ENCODE peak calls at places on chromosomes 11 and 22, in seven cellular contexts. V, W, G, T, B, H and N are unnamed samples.

GRCh38 chr11:118176400-118177134 is at the start of gene SCN2B:
- DNase-seq in T (no peak), V (no peak), G (no peak), H (no peak), B (no peak), W (peak), N (no peak)

GRCh38 chr22:22073769-22074561 is 91.4 kb upstream of the TOP3B start:
- DNase-seq in B (no peak), G (no peak), T (no peak), H (no peak), V (no peak), W (no peak), N (no peak)

GRCh38 chr22:20526628-20527355 is 19.4 kb downstream of the MED15 start:
- DNase-seq in W (no peak), T (no peak), V (no peak), G (no peak), B (no peak), H (no peak), N (no peak)

GRCh38 chr11:4982678-4983077 is 12.0 kb upstream of the OR51L1 start:
- DNase-seq in B (no peak), G (no peak), W (no peak), V (no peak), H (no peak), T (no peak), N (no peak)

GRCh38 chr11:77141475-77141874 is 13.4 kb downstream of the MYO7A start:
- DNase-seq in G (no peak), H (no peak), W (no peak), V (no peak), T (no peak), B (no peak), N (no peak)

GRCh38 chr11:6544921-6545850 is 48.1 kb downstream of the DNHD1 start:
- DNase-seq in H (no peak), W (no peak), T (no peak), V (peak), B (no peak), G (no peak), N (no peak)

GRCh38 chr11:23856654-23857053 is 640.2 kb upstream of the LUZP2 start:
- DNase-seq in G (no peak), V (no peak), W (no peak), H (no peak), T (no peak), B (no peak), N (no peak)

GRCh38 chr22:32318361-32318760 is 39.3 kb upstream of the RFPL3 start:
- DNase-seq in W (no peak), B (no peak), G (no peak), H (no peak), T (no peak), V (no peak), N (no peak)

GRCh38 chr22:20807315-20807752 is 33.4 kb downstream of the SERPIND1 start:
- DNase-seq in T (no peak), B (peak), V (no peak), H (no peak), G (no peak), W (no peak), N (peak)

GRCh38 chr11:33655842-33656600 is 44.6 kb downstream of the C11orf91 start:
- DNase-seq in G (no peak), B (no peak), T (no peak), H (no peak), V (no peak), W (no peak), N (no peak)

GRCh38 chr22:28051787-28052356 is 132.8 kb upstream of the PITPNB start:
- DNase-seq in T (no peak), B (peak), V (no peak), W (peak), H (peak), G (no peak), N (peak)

GRCh38 chr11:46247090-46247489 is 30.4 kb upstream of the CREB3L1 start:
- DNase-seq in H (no peak), V (no peak), B (no peak), W (no peak), T (no peak), G (no peak), N (no peak)

GRCh38 chr22:23408321-23408720 is 171.8 kb downstream of the IGLL1 start:
- DNase-seq in V (no peak), W (no peak), H (no peak), B (no peak), G (no peak), T (no peak), N (no peak)

GRCh38 chr22:44550666-44551491 is 52.8 kb upstream of the RTL6 start:
- DNase-seq in G (no peak), T (no peak), W (no peak), B (no peak), H (peak), V (no peak), N (no peak)

GRCh38 chr11:118287006-118287405 is 17.5 kb upstream of the CD3E start:
- DNase-seq in B (no peak), W (no peak), V (no peak), T (no peak), G (no peak), H (no peak), N (no peak)

GRCh38 chr11:35142481-35143207 is 3.7 kb downstream of the CD44 start:
- DNase-seq in B (no peak), W (peak), T (no peak), H (no peak), G (no peak), V (no peak), N (no peak)

GRCh38 chr11:66008468-66009101 is 3.2 kb upstream of the CST6 start:
- DNase-seq in V (no peak), T (no peak), B (no peak), G (no peak), W (no peak), H (no peak), N (no peak)

GRCh38 chr11:37409124-37409523 is 811.1 kb upstream of the RAG2 start:
- DNase-seq in V (no peak), B (no peak), G (no peak), T (no peak), H (no peak), W (no peak), N (no peak)

GRCh38 chr22:44311855-44312170 is 938 bp downstream of the SHISAL1 start:
- DNase-seq in W (no peak), H (no peak), G (no peak), T (no peak), B (no peak), V (no peak), N (no peak)

GRCh38 chr11:88552377-88553029 is 215.0 kb upstream of the CTSC start:
- DNase-seq in H (no peak), B (peak), T (peak), G (no peak), V (peak), W (peak), N (peak)

GRCh38 chr22:21857501-21857914 is 9.9 kb downstream of the MAPK1 start:
- DNase-seq in T (no peak), B (no peak), H (no peak), V (no peak), G (no peak), W (no peak), N (no peak)

GRCh38 chr11:64305075-64305690 is at the start of gene ESRRA:
- DNase-seq in H (peak), G (peak), T (peak), W (peak), V (peak), B (peak), N (peak)

GRCh38 chr11:64305691-64306562 is 603 bp downstream of the ESRRA start:
- DNase-seq in V (peak), T (no peak), G (no peak), B (peak), H (peak), W (peak), N (peak)

GRCh38 chr11:64303109-64304031 is 2.0 kb upstream of the ESRRA start:
- DNase-seq in V (no peak), T (no peak), G (no peak), H (no peak), B (no peak), W (no peak), N (no peak)

GRCh38 chr11:64304032-64304315 is 1.4 kb upstream of the ESRRA start:
- DNase-seq in G (no peak), T (no peak), W (no peak), B (no peak), V (no peak), H (no peak), N (no peak)

GRCh38 chr11:64304316-64305072 is 830 bp upstream of the ESRRA start:
- DNase-seq in H (peak), T (peak), G (peak), B (peak), V (peak), W (peak), N (peak)
- TF ChIP-seq POLR2AphosphoS5 in H (peak), T (peak), G (no peak), B (peak), V (peak), W (peak), N (peak)

DNA sequence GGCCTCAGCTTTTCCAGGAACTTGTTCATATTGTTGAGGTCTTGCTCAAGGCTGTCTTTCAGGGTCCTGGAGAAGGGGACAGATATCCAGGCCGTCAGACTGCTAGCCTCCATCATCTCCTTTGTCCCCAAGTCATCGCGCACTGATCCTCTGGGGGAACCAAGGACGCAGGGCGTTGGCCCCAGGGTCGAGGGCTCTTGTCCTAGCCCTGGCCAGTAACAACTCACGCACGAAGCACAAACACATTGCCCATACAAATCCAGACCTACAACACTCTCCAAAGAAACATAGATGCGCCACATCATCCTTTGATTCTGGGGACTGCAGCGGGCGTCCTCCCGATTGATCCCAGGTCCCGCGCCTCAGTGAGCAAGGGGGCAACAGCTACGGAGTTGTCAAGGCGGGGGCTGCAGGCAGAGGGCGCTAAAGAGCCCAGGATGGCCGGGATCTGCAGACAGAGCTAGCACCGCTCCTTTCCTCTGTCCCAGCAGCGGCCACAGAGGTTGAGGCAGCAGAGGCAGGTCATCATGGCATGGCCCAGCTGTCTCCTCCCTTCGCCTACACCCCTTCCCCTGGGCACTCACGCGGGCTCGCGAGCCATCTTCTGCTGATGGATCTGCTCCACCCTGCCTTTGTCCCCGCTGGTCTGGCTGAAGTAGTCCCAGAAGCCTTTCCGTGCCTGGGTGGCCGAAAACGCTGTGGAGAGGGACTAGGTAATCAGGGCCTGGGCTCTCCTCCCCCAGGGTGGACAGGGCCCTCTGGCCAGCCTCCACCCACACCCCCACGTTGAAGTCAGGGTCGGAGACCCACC is 472 bp downstream of the APOA5 start:
- DNase-seq in H (peak), W (peak), B (peak), G (peak), T (peak), V (peak), N (peak)
- TF ChIP-seq POLR2AphosphoS5 in H (peak), W (peak), B (no peak), G (no peak), T (no peak), V (peak), N (no peak)

DNA sequence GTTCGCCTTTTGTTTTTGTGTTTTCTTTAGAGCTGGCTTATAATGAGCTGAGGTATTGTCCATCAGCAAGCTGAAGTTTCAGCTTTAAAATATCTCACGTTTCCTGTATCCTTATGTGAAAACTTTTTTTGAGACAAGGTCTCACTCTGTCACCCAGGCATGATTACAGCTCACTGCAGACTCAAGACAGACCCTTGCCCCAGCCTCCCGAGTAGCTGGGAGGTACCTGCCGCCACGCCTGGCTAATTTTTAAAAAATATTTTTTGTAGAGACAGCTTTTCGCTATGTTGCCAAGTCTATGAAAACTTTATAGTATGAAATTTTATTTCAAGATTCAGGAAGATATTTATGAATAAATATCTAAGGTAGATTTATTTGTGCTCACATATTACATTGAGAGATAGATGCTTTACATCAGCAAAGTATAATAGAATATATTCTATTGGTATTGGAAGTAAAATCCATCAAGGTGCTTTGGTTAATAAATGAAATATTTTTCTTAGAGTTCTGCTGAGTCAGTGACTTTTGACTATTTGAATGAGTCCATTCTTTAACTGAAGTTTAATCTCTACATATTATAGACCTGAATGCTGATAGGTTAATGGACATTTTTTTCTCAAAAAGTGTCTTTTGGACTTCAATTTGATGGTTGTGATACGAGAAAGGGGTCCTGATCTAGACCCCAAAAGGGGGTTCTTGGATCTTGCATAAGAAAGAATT is 10.2 kb downstream of the KREMEN1 start:
- DNase-seq in B (no peak), T (no peak), H (no peak), W (no peak), G (no peak), V (no peak), N (no peak)
- TF ChIP-seq POLR2AphosphoS5 in B (no peak), T (no peak), H (no peak), W (no peak), G (no peak), V (no peak), N (no peak)

GRCh38 chr11:60125962-60126585 is 37.6 kb downstream of the MS4A2 start:
- DNase-seq in T (no peak), G (no peak), W (no peak), V (no peak), B (no peak), H (no peak), N (no peak)
- TF ChIP-seq POLR2AphosphoS5 in T (no peak), G (no peak), W (no peak), V (no peak), B (no peak), H (no peak), N (no peak)